ENCODE peak calls at places on chromosomes 12 and 14, in nine cellular contexts. B, Q, W, C, E, V, X, M and G are unnamed samples.

GRCh38 chr14:92928258-92928629 is 5.3 kb downstream of the CHGA start:
- DNase-seq in B (no peak), Q (no peak), W (no peak), C (no peak), E (no peak), V (no peak), X (no peak), M (no peak), G (no peak)

GRCh38 chr12:12207746-12208145 is 59.1 kb downstream of the LRP6 start:
- DNase-seq in B (no peak), Q (no peak), W (no peak), C (no peak), E (peak; percentile 13), V (no peak), X (no peak), M (no peak), G (no peak)

GRCh38 chr12:62703011-62703380 is 232.0 kb downstream of the PPM1H start:
- DNase-seq in B (no peak), Q (no peak), W (no peak), C (no peak), E (peak; percentile 71), V (no peak), X (no peak), M (no peak), G (no peak)

GRCh38 chr12:87439990-87440827 is 589.0 kb downstream of the C12orf50 start:
- DNase-seq in B (no peak), Q (peak; percentile 2), W (no peak), C (peak; percentile 9), E (peak; percentile 96), V (no peak), X (peak; percentile 93), M (no peak), G (no peak)

GRCh38 chr14:85948163-85948562 is 418.2 kb downstream of the FLRT2 start:
- DNase-seq in B (no peak), Q (no peak), W (no peak), C (no peak), E (no peak), V (no peak), X (no peak), M (no peak), G (no peak)

GRCh38 chr12:92194566-92194965 is 48.9 kb upstream of the BTG1 start:
- DNase-seq in B (no peak), Q (no peak), W (no peak), C (no peak), E (no peak), V (no peak), X (no peak), M (no peak), G (no peak)

GRCh38 chr12:26630546-26631027 is 202.4 kb downstream of the ITPR2 start:
- DNase-seq in B (no peak), Q (no peak), W (no peak), C (peak; percentile 11), E (peak; percentile 99), V (no peak), X (peak; percentile 67), M (no peak), G (no peak)

GRCh38 chr14:55572578-55572977 is 7.4 kb upstream of the KTN1 start:
- DNase-seq in B (no peak), Q (no peak), W (no peak), C (no peak), E (no peak), V (peak; percentile 44), X (peak; percentile 45), M (no peak), G (no peak)

GRCh38 chr14:50399251-50400032 is 2.8 kb upstream of the CDKL1 start:
- DNase-seq in B (no peak), Q (no peak), W (no peak), C (peak; percentile 39), E (peak; percentile 67), V (no peak), X (peak; percentile 24), M (no peak), G (no peak)

GRCh38 chr12:89211456-89211855 is 140.8 kb downstream of the DUSP6 start:
- DNase-seq in B (no peak), Q (no peak), W (no peak), C (peak; percentile 33), E (no peak), V (no peak), X (no peak), M (no peak), G (no peak)

GRCh38 chr14:67199016-67199415 is 9.8 kb downstream of the GARIN2 start:
- DNase-seq in B (no peak), Q (no peak), W (no peak), C (no peak), E (no peak), V (no peak), X (no peak), M (no peak), G (no peak)

GRCh38 chr12:123384318-123384993 is 524 bp downstream of the KMT5A start:
- DNase-seq in B (peak; percentile 24), Q (no peak), W (no peak), C (no peak), E (peak; percentile 40), V (no peak), X (no peak), M (no peak), G (no peak)

GRCh38 chr12:93191461-93191860 is 186.3 kb upstream of the NUDT4 start:
- DNase-seq in B (no peak), Q (no peak), W (no peak), C (peak; percentile 14), E (no peak), V (no peak), X (no peak), M (no peak), G (no peak)

GRCh38 chr12:81502912-81503695 is 256.0 kb downstream of the PPFIA2 start:
- DNase-seq in B (no peak), Q (no peak), W (no peak), C (peak; percentile 23), E (peak; percentile 34), V (no peak), X (peak; percentile 85), M (no peak), G (no peak)

GRCh38 chr12:114339626-114340025 is 66.3 kb downstream of the TBX5 start:
- DNase-seq in B (no peak), Q (no peak), W (no peak), C (peak; percentile 34), E (no peak), V (no peak), X (peak; percentile 13), M (no peak), G (no peak)

GRCh38 chr12:143964-144649 is 69.8 kb downstream of the SLC6A12 start:
- DNase-seq in B (no peak), Q (no peak), W (no peak), C (no peak), E (peak; percentile 53), V (no peak), X (no peak), M (no peak), G (peak; percentile 57)

GRCh38 chr12:126676426-126676825 is 1590.5 kb upstream of the TMEM132C start:
- DNase-seq in B (no peak), Q (no peak), W (no peak), C (no peak), E (no peak), V (no peak), X (peak; percentile 42), M (no peak), G (no peak)

GRCh38 chr14:34475163-34475562 is 13.1 kb upstream of the SPTSSA start:
- DNase-seq in B (no peak), Q (no peak), W (no peak), C (no peak), E (no peak), V (no peak), X (no peak), M (no peak), G (no peak)

GRCh38 chr14:61602733-61603077 is 92.6 kb upstream of the HIF1A start:
- DNase-seq in B (no peak), Q (no peak), W (no peak), C (no peak), E (no peak), V (no peak), X (peak; percentile 65), M (no peak), G (no peak)

GRCh38 chr14:28365510-28365909 is 401.1 kb upstream of the FOXG1 start:
- DNase-seq in B (no peak), Q (no peak), W (no peak), C (no peak), E (no peak), V (no peak), X (no peak), M (no peak), G (no peak)

GRCh38 chr14:58709949-58710348 is 72.2 kb downstream of the DACT1 start:
- DNase-seq in B (no peak), Q (no peak), W (no peak), C (no peak), E (no peak), V (no peak), X (no peak), M (no peak), G (no peak)

GRCh38 chr12:48542300-48542928 is 17.0 kb downstream of the OR8S1 start:
- DNase-seq in B (peak; percentile 16), Q (peak; percentile 32), W (peak; percentile 38), C (peak; percentile 34), E (peak; percentile 34), V (no peak), X (peak; percentile 49), M (peak; percentile 29), G (no peak)

GRCh38 chr14:22767323-22767589 is 768 bp downstream of the OXA1L start:
- DNase-seq in B (no peak), Q (no peak), W (no peak), C (no peak), E (no peak), V (no peak), X (no peak), M (no peak), G (no peak)

GRCh38 chr14:98234208-98234607 is 1037.8 kb downstream of the BCL11B start:
- DNase-seq in B (no peak), Q (no peak), W (no peak), C (no peak), E (no peak), V (no peak), X (no peak), M (no peak), G (no peak)

GRCh38 chr12:95480230-95480629 is 6.3 kb downstream of the METAP2 start:
- DNase-seq in B (no peak), Q (no peak), W (no peak), C (no peak), E (no peak), V (no peak), X (peak; percentile 18), M (no peak), G (no peak)

GRCh38 chr14:99751539-99752485 is 41.4 kb upstream of the EML1 start:
- DNase-seq in B (no peak), Q (no peak), W (no peak), C (no peak), E (no peak), V (peak; percentile 41), X (no peak), M (no peak), G (no peak)

GRCh38 chr12:65534105-65534841 is 255.8 kb downstream of the MSRB3 start:
- DNase-seq in B (no peak), Q (no peak), W (no peak), C (no peak), E (peak; percentile 50), V (no peak), X (no peak), M (no peak), G (no peak)